ENCODE peak calls at places on chromosomes 7 and 10, in seven cellular contexts. H is bronchial epithelial cell, G is stomach, F is NCI-H1694 treated with DMSO at 0.1 percent for 48 hours, V is fibroblast of pulmonary artery, D is BJ, N is Peyer's patch. X is an unnamed sample.

GRCh38 chr7:130292682-130293257 is at the start of gene CPA4:
- DNase-seq in N (no peak), F (no peak), V (peak; percentile 86), G (no peak), H (peak; percentile 99), D (peak; percentile 94), X (peak; percentile 70)

GRCh38 chr7:27254625-27255024 is 12.0 kb downstream of the EVX1 start:
- DNase-seq in H (no peak), G (no peak), N (no peak), F (no peak), V (no peak), D (no peak), X (peak; percentile 73)

GRCh38 chr10:125158528-125159485 is 1.6 kb downstream of the CTBP2 start:
- DNase-seq in F (no peak), G (peak; percentile 53), V (peak; percentile 55), N (peak; percentile 79), D (no peak), H (no peak), X (no peak)

GRCh38 chr7:6536899-6537298 is 14.4 kb downstream of the GRID2IP start:
- DNase-seq in F (peak; percentile 52), H (no peak), G (no peak), N (no peak), V (peak; percentile 5), D (no peak), X (no peak)

GRCh38 chr10:28087675-28088351 is 88.9 kb upstream of the ODAD2 start:
- DNase-seq in N (no peak), F (no peak), H (peak; percentile 88), V (peak; percentile 79), D (no peak), G (no peak), X (peak; percentile 53)

GRCh38 chr10:89236221-89236620 is 15.4 kb downstream of the LIPA start:
- DNase-seq in D (peak; percentile 90), N (no peak), H (no peak), F (no peak), V (no peak), G (no peak), X (no peak)

GRCh38 chr7:5773661-5774086 is 7.8 kb downstream of the RNF216 start:
- DNase-seq in F (no peak), N (no peak), D (peak; percentile 72), V (peak; percentile 88), G (no peak), H (peak; percentile 92), X (peak; percentile 94)

GRCh38 chr10:14839305-14839695 is 1.2 kb downstream of the HSPA14 start:
- DNase-seq in V (peak; percentile 11), G (no peak), D (no peak), F (no peak), N (peak; percentile 53), H (peak; percentile 2), X (no peak)

GRCh38 chr7:157389951-157390730 is 53.3 kb downstream of the DNAJB6 start:
- DNase-seq in D (no peak), G (no peak), N (no peak), H (no peak), F (no peak), V (peak; percentile 38), X (peak; percentile 59)

GRCh38 chr10:93541402-93542357 is 24.8 kb upstream of the FFAR4 start:
- DNase-seq in D (no peak), V (peak; percentile 65), N (peak; percentile 72), G (peak; percentile 39), F (peak; percentile 66), H (peak; percentile 34), X (no peak)

GRCh38 chr7:100894860-100895700 is 608 bp downstream of the ACHE start:
- DNase-seq in N (peak; percentile 78), F (no peak), G (peak; percentile 50), V (no peak), H (no peak), D (no peak), X (peak; percentile 9)

GRCh38 chr10:6047326-6047611 is 14.9 kb downstream of the IL2RA start:
- DNase-seq in G (no peak), N (no peak), H (no peak), F (no peak), D (no peak), V (no peak), X (no peak)

GRCh38 chr7:28808786-28809533 is 149.2 kb downstream of the TRIL start:
- DNase-seq in F (no peak), N (no peak), V (peak; percentile 28), G (no peak), D (no peak), H (peak; percentile 69), X (no peak)

GRCh38 chr10:131843881-131844284 is 56.9 kb upstream of the PPP2R2D start:
- DNase-seq in V (no peak), D (no peak), H (no peak), N (peak; percentile 31), F (no peak), G (no peak), X (no peak)

GRCh38 chr7:96052860-96053452 is 268.9 kb downstream of the SLC25A13 start:
- DNase-seq in V (no peak), D (no peak), G (no peak), H (no peak), F (no peak), N (no peak), X (no peak)